ENCODE peak calls at places on chromosomes 11 and 22, in seven cellular contexts. M is NT2/D1, C is K562, K is SK-N-SH, H is H1, N is GM12878, V is HepG2. L is an unnamed sample.

GRCh38 chr22:35039625-35040024 is 26.3 kb upstream of the ISX start:
- DNase-seq in V (no peak), H (no peak), N (no peak), C (no peak), K (peak; percentile 23), M (no peak), L (no peak)

GRCh38 chr22:20244744-20245576 is 23.2 kb downstream of the RTN4R start:
- DNase-seq in H (no peak), V (no peak), C (peak; percentile 80), M (no peak), K (peak; percentile 66), N (no peak), L (no peak)

GRCh38 chr11:69494851-69495250 is 13.4 kb downstream of the LINC01488 start:
- DNase-seq in K (no peak), N (no peak), M (no peak), V (no peak), H (no peak), C (no peak), L (no peak)

GRCh38 chr11:2991477-2992233 is 474 bp downstream of the NAP1L4 start:
- DNase-seq in C (no peak), K (no peak), N (no peak), V (peak; percentile 18), H (no peak), M (peak; percentile 40), L (no peak)

GRCh38 chr11:6655020-6655789 is 404 bp downstream of the DCHS1 start:
- DNase-seq in K (peak; percentile 78), N (no peak), C (no peak), H (peak; percentile 52), V (no peak), M (no peak), L (no peak)

GRCh38 chr11:72308226-72309073 is 64.5 kb upstream of the PHOX2A start:
- DNase-seq in N (no peak), H (no peak), K (peak; percentile 81), V (no peak), C (no peak), M (no peak), L (no peak)

GRCh38 chr11:64602466-64603070 is 11.5 kb downstream of the SLC22A12 start:
- DNase-seq in M (no peak), H (no peak), K (no peak), C (no peak), N (no peak), V (no peak), L (no peak)

GRCh38 chr22:25030636-25031035 is 78.1 kb downstream of the KIAA1671 start:
- DNase-seq in H (no peak), C (no peak), V (no peak), N (no peak), K (no peak), M (no peak), L (no peak)

GRCh38 chr11:62953811-62954210 is 31.0 kb downstream of the SLC22A6 start:
- DNase-seq in V (no peak), C (no peak), H (no peak), K (no peak), M (no peak), N (no peak), L (no peak)

GRCh38 chr11:107550304-107550703 is 15.2 kb downstream of the ALKBH8 start:
- DNase-seq in V (no peak), C (no peak), N (no peak), K (no peak), H (no peak), M (no peak), L (no peak)

GRCh38 chr11:73267122-73267846 is 4.9 kb upstream of the P2RY6 start:
- DNase-seq in H (no peak), K (no peak), V (no peak), M (no peak), N (no peak), C (no peak), L (no peak)

GRCh38 chr11:44088377-44088776 is 7.1 kb upstream of the EXT2 start:
- DNase-seq in M (no peak), C (no peak), H (no peak), K (no peak), N (no peak), V (no peak), L (no peak)

GRCh38 chr11:12569499-12570040 is 104.7 kb upstream of the TEAD1 start:
- DNase-seq in M (no peak), K (no peak), C (no peak), V (no peak), H (no peak), N (no peak), L (no peak)

GRCh38 chr11:47107709-47108108 is 69.0 kb downstream of the ARFGAP2 start:
- DNase-seq in N (no peak), V (no peak), C (no peak), H (no peak), M (no peak), K (no peak), L (no peak)

GRCh38 chr11:47108214-47108613 is 68.5 kb downstream of the ARFGAP2 start:
- DNase-seq in M (no peak), H (no peak), C (no peak), N (no peak), K (no peak), V (no peak), L (no peak)

GRCh38 chr11:47109051-47109791 is 67.5 kb downstream of the ARFGAP2 start:
- DNase-seq in C (no peak), H (no peak), N (no peak), K (no peak), V (no peak), M (no peak), L (no peak)

GRCh38 chr11:47109882-47110281 is 66.8 kb downstream of the ARFGAP2 start:
- DNase-seq in M (no peak), K (no peak), N (no peak), V (no peak), H (no peak), C (no peak), L (no peak)

GRCh38 chr11:47111318-47111804 is 65.3 kb downstream of the ARFGAP2 start:
- DNase-seq in K (no peak), V (no peak), H (no peak), M (no peak), N (peak; percentile 92), C (no peak), L (no peak)
- TF ChIP-seq YY1 in K (no peak), V (no peak), H (no peak), M (no peak), N (no peak), C (no peak), L (no peak)

GRCh38 chr11:15725246-15725645 is 610.5 kb downstream of the INSC start:
- DNase-seq in K (no peak), M (no peak), N (no peak), C (no peak), V (no peak), H (no peak), L (no peak)

GRCh38 chr11:15727125-15727524 is 612.4 kb downstream of the INSC start:
- DNase-seq in H (no peak), K (no peak), N (no peak), M (no peak), C (no peak), V (no peak), L (no peak)

GRCh38 chr11:15724611-15725010 is 609.9 kb downstream of the INSC start:
- DNase-seq in M (no peak), N (no peak), C (no peak), K (no peak), H (no peak), V (no peak), L (no peak)

GRCh38 chr11:15723966-15724365 is 609.2 kb downstream of the INSC start:
- DNase-seq in N (no peak), H (no peak), V (no peak), C (no peak), K (no peak), M (no peak), L (no peak)

DNA sequence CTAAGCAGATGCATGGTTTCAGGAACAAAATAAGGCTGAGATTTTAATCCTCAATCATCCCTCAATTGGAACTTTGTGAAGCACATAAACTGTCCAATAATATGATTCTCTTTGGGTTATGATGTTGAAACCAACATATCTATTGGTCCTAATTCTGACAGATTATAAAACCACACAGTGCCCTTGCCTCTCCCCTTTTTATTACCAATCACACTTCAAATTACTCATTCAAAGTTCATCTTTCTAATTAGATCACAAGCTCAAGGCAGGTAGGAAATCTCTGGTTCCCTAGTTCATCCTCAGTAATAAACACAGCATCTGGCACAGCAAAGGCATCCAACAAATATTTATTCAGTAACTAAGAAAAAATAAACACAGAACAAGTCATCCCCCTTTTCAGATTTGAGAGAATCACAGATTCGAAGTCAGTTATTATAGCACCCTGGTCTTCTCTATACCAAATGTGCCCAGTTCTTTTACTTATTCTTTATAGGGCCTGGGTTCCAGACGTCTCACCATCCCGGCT is 611.6 kb downstream of the INSC start:
- DNase-seq in V (no peak), K (no peak), H (no peak), N (no peak), C (no peak), M (no peak), L (no peak)
- TF ChIP-seq YY1 in V (no peak), K (no peak), H (no peak), N (no peak), C (no peak), M (no peak), L (no peak)

DNA sequence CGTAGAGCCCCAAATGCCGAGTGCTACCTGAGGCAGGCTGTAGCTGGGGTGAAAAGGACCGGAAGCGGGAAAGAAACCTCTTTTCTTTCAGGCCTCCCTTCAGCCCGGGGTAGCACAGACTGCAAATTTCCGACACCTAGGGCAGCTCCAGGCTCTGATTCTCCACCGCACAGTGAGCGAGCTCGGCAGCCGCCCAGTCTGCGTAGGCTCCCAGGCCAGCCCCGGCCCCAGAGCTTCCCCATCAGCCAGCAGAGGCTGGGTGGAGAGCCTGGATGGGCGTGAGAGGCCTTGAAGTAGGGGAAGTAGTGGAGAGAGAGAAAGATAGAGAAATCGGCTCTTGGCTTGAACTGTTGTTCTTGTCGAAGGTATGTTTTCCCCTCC is 9.3 kb upstream of the PAX6 start:
- DNase-seq in H (no peak), N (no peak), M (no peak), V (no peak), C (no peak), K (peak; percentile 51), L (no peak)
- TF ChIP-seq YY1 in H (no peak), N (no peak), M (no peak), V (no peak), C (no peak), K (no peak), L (no peak)

DNA sequence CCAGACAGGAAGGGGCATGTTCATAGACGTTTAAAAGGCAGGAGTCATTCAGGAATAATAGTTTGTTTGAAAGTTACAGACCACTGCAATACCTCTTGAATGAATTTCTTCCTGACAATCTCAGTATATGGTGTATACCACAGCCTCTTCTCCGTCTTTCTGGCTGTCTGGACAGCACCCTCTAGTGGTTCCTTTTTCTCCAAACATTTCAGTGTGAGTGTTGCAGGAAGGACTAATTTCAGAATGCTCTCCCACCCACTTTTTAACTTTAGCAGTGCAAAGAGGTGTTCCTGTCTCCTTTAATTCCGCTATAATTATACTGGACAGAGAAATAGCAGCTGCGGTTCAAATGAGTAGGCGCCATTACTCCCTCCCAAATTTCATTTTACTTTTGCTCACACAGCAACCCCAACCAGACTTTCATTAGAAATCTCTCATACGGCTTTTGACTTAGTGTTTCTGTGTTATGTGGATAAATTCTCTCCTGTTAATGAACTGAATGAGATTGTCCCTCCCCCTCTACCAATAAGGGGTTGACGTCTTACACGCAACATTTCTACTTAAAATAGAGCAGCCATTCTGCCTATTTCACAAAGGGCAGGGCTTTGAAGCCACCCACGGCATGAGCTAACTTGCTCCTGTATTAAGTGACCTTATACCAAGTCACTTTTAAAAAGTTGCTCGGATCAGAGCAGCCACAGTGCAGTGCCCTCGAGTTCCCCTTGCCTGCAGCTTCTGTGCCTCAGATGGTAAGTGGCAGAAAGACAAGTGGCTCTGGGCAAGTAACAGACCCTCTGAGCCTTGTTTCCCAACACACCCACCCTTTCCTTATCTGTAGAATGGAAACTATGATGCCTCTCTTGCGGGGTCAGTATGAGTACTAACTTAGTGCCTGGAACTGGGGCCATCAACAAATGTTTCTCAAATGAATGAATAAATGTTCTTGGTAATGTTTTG is 368.6 kb downstream of the OPCML start:
- DNase-seq in V (peak; percentile 51), C (peak; percentile 21), N (peak; percentile 8), H (no peak), K (peak; percentile 55), M (peak; percentile 42), L (no peak)
- TF ChIP-seq YY1 in V (no peak), C (no peak), N (no peak), H (no peak), K (no peak), M (no peak), L (no peak)